ENCODE peak calls at places on chromosomes 16 and 17, in seven cellular contexts. M, F, B, X, R, C and N are unnamed samples.

GRCh38 chr17:50872710-50873424 is 6.7 kb upstream of the TOB1 start:
- DNase-seq in R (no peak), C (no peak), F (no peak), B (no peak), X (peak), M (no peak), N (peak)

GRCh38 chr16:21028728-21029127 is 121.9 kb downstream of the DNAH3 start:
- DNase-seq in R (no peak), F (no peak), M (no peak), B (no peak), X (no peak), C (no peak), N (no peak)

GRCh38 chr16:68452176-68452575 is 3.9 kb upstream of the SMPD3 start:
- DNase-seq in F (no peak), R (peak), C (no peak), X (no peak), B (no peak), M (no peak), N (no peak)

GRCh38 chr17:74757931-74758845 is 9.8 kb downstream of the NHERF1 start:
- DNase-seq in M (no peak), C (no peak), B (no peak), R (no peak), X (no peak), F (no peak), N (no peak)

GRCh38 chr16:57797526-57798266 is 4.6 kb downstream of the KIFC3 start:
- DNase-seq in M (no peak), F (no peak), B (peak), C (peak), R (peak), X (no peak), N (peak)

GRCh38 chr17:322006-322780 is 30.4 kb downstream of the RPH3AL start:
- DNase-seq in F (no peak), B (no peak), C (no peak), X (no peak), R (no peak), M (no peak), N (peak)

GRCh38 chr16:48497932-48498760 is 111.8 kb downstream of the N4BP1 start:
- DNase-seq in R (no peak), M (no peak), C (no peak), B (no peak), F (no peak), X (no peak), N (no peak)

GRCh38 chr17:15884731-15885130 is 60.2 kb upstream of the ADORA2B start:
- DNase-seq in B (no peak), C (no peak), R (no peak), X (peak), F (peak), M (no peak), N (no peak)

GRCh38 chr17:60036796-60037677 is 41.7 kb downstream of the HEATR6 start:
- DNase-seq in R (peak), C (peak), B (peak), X (peak), M (peak), F (peak), N (peak)

GRCh38 chr17:62995377-62995885 is 29.4 kb downstream of the TANC2 start:
- DNase-seq in M (peak), X (peak), B (peak), R (peak), C (no peak), F (peak), N (no peak)

GRCh38 chr17:83077411-83077810 is 2.0 kb upstream of the METRNL start:
- DNase-seq in B (no peak), X (no peak), R (no peak), C (no peak), F (no peak), M (no peak), N (no peak)

GRCh38 chr16:15653227-15653626 is 3.2 kb downstream of the NDE1 start:
- DNase-seq in X (peak), B (peak), F (peak), C (no peak), R (peak), M (no peak), N (no peak)

GRCh38 chr16:17412221-17412620 is 58.5 kb downstream of the XYLT1 start:
- DNase-seq in X (peak), M (peak), B (no peak), F (no peak), C (no peak), R (peak), N (no peak)
- H3K23ac ChIP-seq in X (no peak), M (peak), B (no peak), F (no peak), C (no peak), R (no peak), N (no peak)

DNA sequence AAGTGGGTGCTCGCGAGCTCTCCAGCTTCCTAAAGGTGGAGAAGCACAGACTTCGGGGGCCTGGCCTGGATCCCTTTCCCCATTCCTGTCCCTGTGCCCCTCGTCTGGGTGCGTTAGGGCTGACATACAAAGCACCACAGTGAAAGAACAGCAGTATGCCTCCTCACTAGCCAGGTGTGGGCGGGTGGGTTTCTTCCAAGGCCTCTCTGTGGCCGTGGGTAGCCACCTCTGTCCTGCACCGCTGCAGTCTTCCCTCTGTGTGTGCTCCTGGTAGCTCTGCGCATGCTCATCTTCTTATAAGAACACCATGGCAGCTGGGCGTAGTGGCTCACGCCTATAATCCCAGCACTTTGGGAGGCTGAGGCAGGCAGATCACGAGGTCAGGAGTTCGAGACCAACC is 1.9 kb upstream of the STH start:
- DNase-seq in X (no peak), M (no peak), C (no peak), B (no peak), R (no peak), F (no peak), N (no peak)
- H2BK5ac ChIP-seq in X (no peak), M (no peak), C (no peak), B (no peak), R (no peak), F (no peak), N (no peak)

GRCh38 chr16:31375231-31375630 is 17.9 kb upstream of the ITGAD start:
- DNase-seq in R (no peak), C (no peak), M (no peak), F (no peak), B (no peak), X (no peak), N (no peak)

GRCh38 chr16:31371619-31372484 is 16.9 kb downstream of the ITGAX start:
- DNase-seq in R (no peak), C (no peak), M (no peak), F (no peak), X (no peak), B (no peak), N (no peak)

GRCh38 chr16:31371008-31371407 is 16.0 kb downstream of the ITGAX start:
- DNase-seq in F (no peak), X (no peak), R (no peak), C (no peak), B (no peak), M (no peak), N (no peak)

GRCh38 chr16:31376705-31377104 is 16.4 kb upstream of the ITGAD start:
- DNase-seq in C (no peak), F (no peak), X (no peak), M (no peak), R (no peak), B (no peak), N (no peak)

DNA sequence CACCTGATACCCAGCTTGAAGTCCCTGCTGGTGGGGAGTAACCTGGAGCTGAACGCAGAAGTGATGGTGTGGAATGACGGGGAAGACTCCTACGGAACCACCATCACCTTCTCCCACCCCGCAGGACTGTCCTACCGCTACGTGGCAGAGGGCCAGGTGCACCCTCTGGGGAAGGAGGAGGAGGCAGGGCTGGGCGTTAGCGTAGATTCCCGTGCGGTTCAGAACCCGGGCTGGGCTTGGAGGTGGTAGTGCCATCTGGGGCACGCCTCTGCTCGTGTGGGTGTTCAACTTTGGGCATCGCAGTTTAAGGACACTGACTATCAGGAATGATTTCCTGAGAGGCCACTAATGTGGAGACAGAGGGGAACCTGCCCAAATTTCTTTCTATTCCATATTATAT is 18.3 kb downstream of the ITGAX start:
- DNase-seq in X (no peak), B (no peak), M (no peak), F (no peak), C (no peak), R (no peak), N (no peak)
- H3K4ac ChIP-seq in X (no peak), B (no peak), M (no peak), F (no peak), C (no peak), R (no peak), N (no peak)

DNA sequence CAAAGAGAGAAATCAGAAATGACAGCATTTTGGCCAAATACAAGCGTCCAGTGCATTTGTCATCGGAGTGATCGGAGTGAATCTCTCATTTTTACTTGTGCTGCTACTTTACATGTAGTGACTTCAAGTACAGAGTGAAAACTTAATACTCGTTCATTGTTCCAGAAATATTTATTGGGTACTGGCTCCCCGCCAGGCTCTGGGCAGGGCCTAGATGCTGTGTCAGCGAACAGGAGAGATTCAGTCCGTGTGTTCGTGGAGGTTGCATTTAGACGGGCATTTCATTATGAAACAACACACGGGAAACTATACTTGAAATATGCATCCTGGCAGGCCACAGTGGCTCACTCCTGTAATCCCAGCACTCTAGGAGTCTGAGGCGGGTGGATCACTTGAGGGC is 727.2 kb upstream of the RBFOX1 start:
- DNase-seq in B (no peak), F (no peak), R (no peak), C (no peak), X (no peak), M (no peak), N (no peak)
- H3K23ac ChIP-seq in B (no peak), F (no peak), R (no peak), C (no peak), X (no peak), M (no peak), N (no peak)

GRCh38 chr16:10920726-10921427 is 21.4 kb downstream of the DEXI start:
- DNase-seq in B (peak), X (no peak), M (no peak), F (no peak), C (no peak), R (no peak), N (no peak)
- H2BK5ac ChIP-seq in B (no peak), X (no peak), M (no peak), F (no peak), C (no peak), R (no peak), N (no peak)

GRCh38 chr17:68013385-68013784 is 17.1 kb upstream of the C17orf58 start:
- DNase-seq in C (no peak), R (no peak), B (no peak), X (no peak), M (no peak), F (no peak), N (no peak)
- H3K4ac ChIP-seq in C (no peak), R (no peak), B (no peak), X (no peak), M (no peak), F (no peak), N (no peak)